ENCODE peak calls at places on chromosomes 6 and 20, in eight cellular contexts. Z, C, X, I, S, G, D and J are unnamed samples.

GRCh38 chr6:116847234-116847633 is 18.4 kb upstream of the GPRC6A start:
- ATAC-seq in X (no peak), C (no peak), S (no peak), I (no peak), D (no peak), Z (no peak), G (no peak), J (no peak)

GRCh38 chr6:110654096-110654820 is 161.0 kb downstream of the CDK19 start:
- ATAC-seq in D (no peak), Z (no peak), X (no peak), S (no peak), C (no peak), G (no peak), I (no peak), J (peak; percentile 12)

GRCh38 chr6:68445926-68446325 is 189.2 kb upstream of the ADGRB3 start:
- ATAC-seq in D (no peak), I (no peak), G (no peak), X (no peak), S (no peak), Z (no peak), C (no peak), J (no peak)

GRCh38 chr6:20534906-20535305 is 649 bp downstream of the CDKAL1 start:
- ATAC-seq in D (no peak), G (no peak), C (no peak), I (peak; percentile 25), X (no peak), S (peak; percentile 44), Z (peak; percentile 43), J (peak; percentile 39)

GRCh38 chr6:105596284-105596755 is 193.4 kb upstream of the PREP start:
- ATAC-seq in C (peak; percentile 53), G (peak; percentile 72), X (no peak), S (no peak), Z (no peak), D (no peak), I (no peak), J (no peak)

GRCh38 chr6:20362623-20363022 is 39.1 kb upstream of the E2F3 start:
- ATAC-seq in G (no peak), S (no peak), I (no peak), X (no peak), D (no peak), Z (no peak), C (no peak), J (no peak)

GRCh38 chr20:58634121-58634817 is 16.8 kb upstream of the STX16 start:
- ATAC-seq in C (no peak), S (peak; percentile 62), X (no peak), I (peak; percentile 53), G (peak; percentile 5), D (no peak), Z (peak; percentile 50), J (peak; percentile 71)

GRCh38 chr6:7242835-7243187 is 70.2 kb downstream of the SSR1 start:
- ATAC-seq in X (no peak), G (no peak), D (no peak), Z (no peak), I (no peak), S (no peak), C (no peak), J (no peak)

GRCh38 chr6:130622142-130622541 is 205.1 kb upstream of the SMLR1 start:
- ATAC-seq in D (no peak), C (no peak), I (peak; percentile 91), Z (no peak), X (peak; percentile 46), S (peak; percentile 94), G (no peak), J (peak; percentile 85)

GRCh38 chr6:101502818-101503217 is 109.3 kb downstream of the GRIK2 start:
- ATAC-seq in I (no peak), D (no peak), C (no peak), S (no peak), G (no peak), X (no peak), Z (no peak), J (no peak)

GRCh38 chr6:147950623-147950987 is 392.0 kb upstream of the SASH1 start:
- ATAC-seq in C (peak; percentile 64), X (no peak), G (peak; percentile 86), I (no peak), Z (no peak), S (no peak), D (peak; percentile 52), J (no peak)

GRCh38 chr20:15789083-15789482 is 784.2 kb downstream of the KIF16B start:
- ATAC-seq in Z (no peak), D (no peak), G (no peak), C (no peak), S (no peak), I (no peak), X (no peak), J (no peak)